ENCODE peak calls at places on chromosomes 13 and 19, in six cellular contexts. One of them, this sample, is unnamed.

GRCh38 chr13:93708323-93709075 is 481.9 kb downstream of the GPC6 start:
- DNase-seq in astrocyte of the spinal cord: no peak
- DNase-seq in posterior vena cava: no peak
- DNase-seq in dermis microvascular lymphatic vessel endothelial cell: no peak
- DNase-seq in substantia nigra: no peak
- DNase-seq in GM19239: no peak
- DNase-seq in this sample: no peak

GRCh38 chr13:93559718-93560117 is 333.1 kb downstream of the GPC6 start:
- DNase-seq in astrocyte of the spinal cord: peak; percentile 89
- DNase-seq in posterior vena cava: no peak
- DNase-seq in dermis microvascular lymphatic vessel endothelial cell: no peak
- DNase-seq in substantia nigra: no peak
- DNase-seq in GM19239: no peak
- DNase-seq in this sample: peak; percentile 100

GRCh38 chr19:33332248-33332647 is 29.9 kb upstream of the CEBPA start:
- DNase-seq in astrocyte of the spinal cord: no peak
- DNase-seq in posterior vena cava: no peak
- DNase-seq in dermis microvascular lymphatic vessel endothelial cell: no peak
- DNase-seq in substantia nigra: no peak
- DNase-seq in GM19239: no peak
- DNase-seq in this sample: no peak

GRCh38 chr19:36128392-36128736 is 11.5 kb upstream of the CAPNS1 start:
- DNase-seq in astrocyte of the spinal cord: no peak
- DNase-seq in posterior vena cava: no peak
- DNase-seq in dermis microvascular lymphatic vessel endothelial cell: no peak
- DNase-seq in substantia nigra: peak; percentile 37
- DNase-seq in GM19239: no peak
- DNase-seq in this sample: no peak

GRCh38 chr13:61286148-61286745 is 129.4 kb downstream of the PCDH20 start:
- DNase-seq in astrocyte of the spinal cord: no peak
- DNase-seq in posterior vena cava: no peak
- DNase-seq in dermis microvascular lymphatic vessel endothelial cell: no peak
- DNase-seq in substantia nigra: no peak
- DNase-seq in GM19239: no peak
- DNase-seq in this sample: peak; percentile 57

GRCh38 chr13:23427342-23428182 is 5.9 kb downstream of the SACS start:
- DNase-seq in astrocyte of the spinal cord: peak; percentile 86
- DNase-seq in posterior vena cava: peak; percentile 86
- DNase-seq in dermis microvascular lymphatic vessel endothelial cell: peak; percentile 94
- DNase-seq in substantia nigra: no peak
- DNase-seq in GM19239: no peak
- DNase-seq in this sample: peak; percentile 86

GRCh38 chr19:10270616-10271394 is at the start of gene ICAM1:
- DNase-seq in astrocyte of the spinal cord: peak; percentile 25
- DNase-seq in posterior vena cava: peak; percentile 98
- DNase-seq in dermis microvascular lymphatic vessel endothelial cell: peak; percentile 95
- DNase-seq in substantia nigra: peak; percentile 19
- DNase-seq in GM19239: no peak
- DNase-seq in this sample: peak; percentile 75

GRCh38 chr13:21964686-21965085 is 293.8 kb downstream of the FGF9 start:
- DNase-seq in astrocyte of the spinal cord: no peak
- DNase-seq in posterior vena cava: peak; percentile 52
- DNase-seq in dermis microvascular lymphatic vessel endothelial cell: no peak
- DNase-seq in substantia nigra: no peak
- DNase-seq in GM19239: no peak
- DNase-seq in this sample: no peak

GRCh38 chr19:3577741-3578344 is 5.1 kb downstream of the HMG20B start:
- DNase-seq in astrocyte of the spinal cord: no peak
- DNase-seq in posterior vena cava: no peak
- DNase-seq in dermis microvascular lymphatic vessel endothelial cell: no peak
- DNase-seq in substantia nigra: no peak
- DNase-seq in GM19239: no peak
- DNase-seq in this sample: no peak

GRCh38 chr19:54674021-54674617 is 11.3 kb downstream of the LILRB4 start:
- DNase-seq in astrocyte of the spinal cord: no peak
- DNase-seq in posterior vena cava: no peak
- DNase-seq in dermis microvascular lymphatic vessel endothelial cell: peak; percentile 52
- DNase-seq in substantia nigra: no peak
- DNase-seq in GM19239: no peak
- DNase-seq in this sample: no peak

GRCh38 chr13:94660695-94661324 is 51.5 kb downstream of the SOX21 start:
- DNase-seq in astrocyte of the spinal cord: peak; percentile 34
- DNase-seq in posterior vena cava: no peak
- DNase-seq in dermis microvascular lymphatic vessel endothelial cell: peak; percentile 38
- DNase-seq in substantia nigra: no peak
- DNase-seq in GM19239: no peak
- DNase-seq in this sample: peak; percentile 16

GRCh38 chr19:33864311-33864850 is 67.7 kb downstream of the KCTD15 start:
- DNase-seq in astrocyte of the spinal cord: no peak
- DNase-seq in posterior vena cava: peak; percentile 18
- DNase-seq in dermis microvascular lymphatic vessel endothelial cell: no peak
- DNase-seq in substantia nigra: no peak
- DNase-seq in GM19239: no peak
- DNase-seq in this sample: no peak

GRCh38 chr13:52921194-52921593 is 72.8 kb upstream of the PCDH8 start:
- DNase-seq in astrocyte of the spinal cord: no peak
- DNase-seq in posterior vena cava: no peak
- DNase-seq in dermis microvascular lymphatic vessel endothelial cell: no peak
- DNase-seq in substantia nigra: no peak
- DNase-seq in GM19239: peak; percentile 19
- DNase-seq in this sample: no peak

GRCh38 chr19:2811735-2812413 is 7.8 kb upstream of the ZNF554 start:
- DNase-seq in astrocyte of the spinal cord: no peak
- DNase-seq in posterior vena cava: no peak
- DNase-seq in dermis microvascular lymphatic vessel endothelial cell: no peak
- DNase-seq in substantia nigra: no peak
- DNase-seq in GM19239: no peak
- DNase-seq in this sample: no peak